ENCODE peak calls at places on chromosomes 7 and 10, in nine cellular contexts. L is RPMI8226; R is lung; W is stimulated activated CD4-positive, alpha-beta T cell treated with anti-CD3 and anti-CD28 coated beads, TNF-alpha, amount 100 ng/mL, for 1 hour; N is neural crest cell; X is NCI-H460; O is NCI-H2029; D is activated naive CD4-positive, alpha-beta T cell treated with Interleukin-2 at 50 U/mL for 16 hours; J is neuronal stem cell. Z is an unnamed sample.

GRCh38 chr7:12895296-12895695 is 207.9 kb downstream of the ARL4A start:
- DNase-seq in J (no peak), N (no peak), X (no peak), O (no peak), D (no peak), W (no peak), L (no peak), R (no peak), Z (no peak)

GRCh38 chr10:132557696-132558515 is 20.3 kb downstream of the INPP5A start:
- DNase-seq in N (no peak), O (no peak), W (no peak), R (no peak), D (no peak), L (no peak), J (no peak), X (no peak), Z (no peak)

GRCh38 chr10:126734957-126735356 is 64.5 kb upstream of the C10orf90 start:
- DNase-seq in D (no peak), O (no peak), N (no peak), X (no peak), J (no peak), L (no peak), R (no peak), W (no peak), Z (no peak)

GRCh38 chr7:18472161-18472483 is 23.4 kb upstream of the HDAC9 start:
- DNase-seq in O (no peak), X (no peak), L (no peak), N (no peak), W (no peak), J (no peak), R (no peak), D (no peak), Z (no peak)

GRCh38 chr10:132421377-132422168 is 24.6 kb downstream of the PWWP2B start:
- DNase-seq in J (no peak), D (no peak), X (peak; percentile 65), L (peak; percentile 76), W (no peak), O (no peak), N (peak; percentile 41), R (peak; percentile 81), Z (peak; percentile 60)

GRCh38 chr10:119020627-119020946 is 8.9 kb upstream of the NANOS1 start:
- DNase-seq in D (peak; percentile 36), X (no peak), L (no peak), N (no peak), J (no peak), O (no peak), R (no peak), W (peak; percentile 7), Z (no peak)

GRCh38 chr7:134623193-134623592 is 23.5 kb upstream of the BPGM start:
- DNase-seq in D (no peak), X (no peak), J (no peak), N (no peak), R (no peak), W (no peak), O (no peak), L (no peak), Z (no peak)

GRCh38 chr10:28429573-28430216 is 103.2 kb upstream of the WAC start:
- DNase-seq in R (no peak), J (no peak), D (no peak), X (peak; percentile 16), L (peak; percentile 15), O (no peak), N (no peak), W (no peak), Z (no peak)

GRCh38 chr10:128286413-128287097 is 160.3 kb upstream of the MKI67 start:
- DNase-seq in X (no peak), J (peak; percentile 30), W (no peak), O (no peak), R (no peak), D (no peak), N (peak; percentile 14), L (no peak), Z (no peak)

GRCh38 chr7:133054167-133054840 is 27.6 kb downstream of the CHCHD3 start:
- DNase-seq in L (no peak), N (no peak), X (no peak), J (no peak), R (no peak), D (no peak), O (no peak), W (no peak), Z (no peak)

GRCh38 chr7:47285860-47286491 is 295.9 kb downstream of the TNS3 start:
- DNase-seq in W (no peak), X (no peak), N (no peak), J (no peak), O (no peak), D (no peak), L (no peak), R (no peak), Z (no peak)

GRCh38 chr7:123580406-123581161 is 21.0 kb upstream of the ASB15 start:
- DNase-seq in W (no peak), O (peak; percentile 6), J (peak; percentile 29), D (no peak), X (peak; percentile 48), N (no peak), L (peak; percentile 43), R (no peak), Z (peak; percentile 53)

GRCh38 chr7:131326576-131326975 is 1.1 kb upstream of the MKLN1 start:
- DNase-seq in W (no peak), N (no peak), D (no peak), R (no peak), J (no peak), L (no peak), O (no peak), X (no peak), Z (peak; percentile 48)

GRCh38 chr7:23298141-23298851 is 843 bp upstream of the MALSU1 start:
- DNase-seq in X (no peak), J (no peak), L (no peak), O (no peak), R (peak; percentile 33), D (no peak), N (no peak), W (no peak), Z (peak; percentile 48)

GRCh38 chr10:132192076-132192975 is 5.6 kb downstream of the DPYSL4 start:
- DNase-seq in J (no peak), L (peak; percentile 73), X (no peak), R (no peak), N (no peak), D (no peak), W (no peak), O (no peak), Z (no peak)

GRCh38 chr7:47045169-47045568 is 536.7 kb downstream of the TNS3 start:
- DNase-seq in O (no peak), X (no peak), R (peak; percentile 32), L (no peak), N (peak; percentile 10), D (no peak), J (no peak), W (no peak), Z (no peak)

Z was measured in A549.